ENCODE peak calls at places on chromosomes 1 and 21, in four cellular contexts. W is A549, X is A673, Q is fibroblast of the aortic adventitia. I is an unnamed sample.

GRCh38 chr1:214859647-214860046 is 222.9 kb upstream of the KCNK2 start:
- DNase-seq in X (no peak), Q (no peak), W (no peak), I (no peak)

GRCh38 chr1:100323428-100324106 is 28.7 kb upstream of the CDC14A start:
- DNase-seq in W (no peak), Q (peak; percentile 93), X (no peak), I (no peak)

GRCh38 chr1:62334434-62334833 is 15.2 kb upstream of the KANK4 start:
- DNase-seq in W (no peak), Q (no peak), X (no peak), I (no peak)

GRCh38 chr1:205991237-205991636 is 12.0 kb downstream of the RAB7B start:
- DNase-seq in X (no peak), Q (peak; percentile 70), W (no peak), I (no peak)

GRCh38 chr1:8120693-8121260 is 94.7 kb upstream of the ERRFI1 start:
- DNase-seq in X (no peak), Q (peak; percentile 61), W (no peak), I (no peak)

GRCh38 chr1:156626079-156626438 is 6.8 kb downstream of the HAPLN2 start:
- DNase-seq in X (no peak), Q (no peak), W (no peak), I (no peak)

GRCh38 chr1:110628356-110629105 is 22.4 kb upstream of the KCNA2 start:
- DNase-seq in X (no peak), Q (no peak), W (no peak), I (no peak)

GRCh38 chr1:54559771-54560231 is 11.8 kb downstream of the ACOT11 start:
- DNase-seq in X (no peak), W (no peak), Q (no peak), I (no peak)

GRCh38 chr21:37564924-37565529 is 198.5 kb downstream of the DYRK1A start:
- DNase-seq in Q (no peak), W (no peak), X (no peak), I (no peak)

GRCh38 chr1:169528214-169529067 is 42.7 kb upstream of the SLC19A2 start:
- DNase-seq in X (no peak), W (no peak), Q (no peak), I (no peak)

GRCh38 chr1:53135735-53136114 is 6.7 kb downstream of the SLC1A7 start:
- DNase-seq in W (no peak), Q (peak; percentile 98), X (no peak), I (no peak)

GRCh38 chr21:42570841-42571387 is 57.3 kb downstream of the SLC37A1 start:
- DNase-seq in W (no peak), Q (no peak), X (no peak), I (no peak)

GRCh38 chr1:215132156-215132555 is 49.6 kb downstream of the KCNK2 start:
- DNase-seq in X (no peak), Q (peak; percentile 38), W (no peak), I (peak; percentile 89)

GRCh38 chr1:172180886-172181285 is 239.6 kb upstream of the C1orf105 start:
- DNase-seq in X (peak; percentile 33), Q (peak; percentile 70), W (no peak), I (no peak)

DNA sequence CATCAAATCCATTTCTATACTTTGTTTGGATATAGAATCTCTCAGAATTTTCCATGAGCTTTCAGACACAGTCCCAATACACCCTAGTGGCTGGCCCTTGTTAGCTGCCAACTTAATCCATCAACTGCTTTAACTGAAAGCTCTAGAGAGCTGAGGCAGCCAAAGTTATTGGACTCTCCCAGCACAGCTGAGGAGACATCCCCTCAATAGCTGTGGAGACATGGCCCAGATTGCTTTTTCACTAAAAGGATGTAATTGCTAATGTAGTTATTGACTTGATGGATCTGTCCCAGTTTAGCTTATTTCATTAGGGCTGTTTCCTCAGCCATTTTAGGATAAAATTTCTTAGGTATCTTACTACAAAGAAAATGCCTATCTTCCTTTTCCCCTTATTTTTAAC is 94.8 kb upstream of the PRMT6 start:
- DNase-seq in X (no peak), W (no peak), Q (no peak), I (no peak)
- TF ChIP-seq CTCF in X (no peak), W (no peak), Q (no peak), I (no peak)

DNA sequence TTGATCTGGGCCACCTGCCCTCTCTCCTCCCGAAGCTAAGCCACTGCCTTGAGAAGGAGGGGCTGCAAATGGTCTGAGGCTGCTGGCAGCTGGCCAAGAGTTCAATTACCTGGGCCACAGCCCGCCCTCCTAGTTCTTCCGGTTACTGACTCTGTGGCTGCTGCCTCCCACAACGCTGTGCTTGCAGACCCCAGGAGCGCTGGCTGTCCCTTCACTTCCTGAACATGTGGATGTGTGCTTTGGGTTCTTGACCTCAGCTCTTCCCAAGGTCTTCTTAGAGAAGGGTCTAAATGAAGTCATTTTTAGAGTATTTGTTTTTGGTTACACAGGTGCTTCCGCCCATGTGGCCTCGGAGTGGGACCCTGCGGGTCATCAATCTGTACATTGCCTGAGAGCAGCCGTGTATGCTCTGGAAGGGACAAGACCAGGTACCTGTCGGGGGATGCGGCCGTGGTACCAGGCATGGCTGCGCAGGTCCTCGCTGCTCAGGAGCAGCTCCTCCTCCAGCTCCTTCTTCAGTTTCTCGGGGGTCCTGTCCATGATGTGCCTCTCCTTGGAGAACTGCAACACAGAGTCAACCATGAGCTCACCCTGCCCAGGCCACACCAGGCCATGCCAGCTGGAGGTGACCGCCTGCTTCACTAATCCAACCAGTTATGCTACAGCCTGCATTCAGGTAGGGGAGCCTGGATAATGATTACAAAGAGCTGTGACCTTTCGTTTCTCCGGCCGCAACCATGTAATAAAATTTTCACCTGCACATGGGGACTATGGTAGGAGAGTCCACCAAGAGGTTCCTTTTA is 89.6 kb downstream of the BCAR3 start:
- DNase-seq in W (no peak), Q (no peak), X (no peak), I (no peak)
- H3K4me3 ChIP-seq in W (no peak overlapping the region), Q (no peak overlapping the region), X (no peak overlapping the region), I (peak overlapping the region; percentile 25)

GRCh38 chr1:10908266-10908665 is 104.2 kb upstream of the TARDBP start:
- DNase-seq in X (no peak), Q (no peak), W (no peak), I (no peak)

GRCh38 chr1:10911274-10912166 is 100.9 kb upstream of the TARDBP start:
- DNase-seq in X (no peak), Q (no peak), W (no peak), I (no peak)

GRCh38 chr1:10910490-10911273 is 101.8 kb upstream of the TARDBP start:
- DNase-seq in W (no peak), X (no peak), Q (peak; percentile 16), I (no peak)

GRCh38 chr1:10912441-10912840 is 100.0 kb upstream of the TARDBP start:
- DNase-seq in X (no peak), W (no peak), Q (no peak), I (no peak)

DNA sequence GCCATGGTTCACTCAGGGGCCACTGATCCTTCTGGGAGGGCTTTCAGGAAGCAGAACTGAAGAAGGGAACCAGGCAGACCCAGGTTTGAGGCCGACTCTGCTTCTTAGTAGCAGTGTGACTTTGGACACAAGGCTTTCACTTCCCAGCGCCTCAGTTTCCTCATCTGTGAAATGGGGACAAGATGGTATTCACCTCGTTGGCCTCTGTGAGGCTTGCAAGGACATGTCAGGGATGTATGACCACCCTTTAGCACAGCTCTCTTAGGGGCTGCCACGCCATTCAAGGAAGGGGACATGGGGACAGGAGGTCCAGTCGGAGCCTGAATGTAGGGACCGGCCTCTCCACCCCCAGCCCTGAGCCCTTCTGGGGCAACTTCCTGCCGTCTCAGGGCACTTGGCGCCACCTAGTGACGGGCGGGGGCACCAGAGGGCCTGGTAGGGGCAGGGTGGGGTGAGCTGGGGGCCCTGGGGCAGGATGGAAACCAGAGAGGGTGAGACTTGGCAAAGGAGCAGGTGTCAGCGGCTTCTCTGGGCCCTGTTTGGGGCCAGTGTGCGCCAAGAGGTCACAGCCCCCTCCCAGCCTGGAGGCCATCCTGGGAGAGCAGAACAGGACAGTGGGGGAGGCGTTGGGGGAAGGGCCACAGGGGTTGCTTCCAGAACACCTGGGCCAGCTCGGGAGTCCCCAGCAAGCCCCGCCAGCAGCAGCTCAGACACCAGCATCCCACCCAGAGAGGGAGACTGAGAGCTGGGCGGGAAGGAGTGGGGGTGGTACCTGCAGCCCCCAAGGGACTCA is 102.6 kb upstream of the TARDBP start:
- DNase-seq in W (peak; percentile 46), X (peak; percentile 60), Q (peak; percentile 14), I (no peak)
- TF ChIP-seq CTCF in W (peak; percentile 38), X (peak; percentile 72), Q (peak; percentile 37), I (peak; percentile 58)

DNA sequence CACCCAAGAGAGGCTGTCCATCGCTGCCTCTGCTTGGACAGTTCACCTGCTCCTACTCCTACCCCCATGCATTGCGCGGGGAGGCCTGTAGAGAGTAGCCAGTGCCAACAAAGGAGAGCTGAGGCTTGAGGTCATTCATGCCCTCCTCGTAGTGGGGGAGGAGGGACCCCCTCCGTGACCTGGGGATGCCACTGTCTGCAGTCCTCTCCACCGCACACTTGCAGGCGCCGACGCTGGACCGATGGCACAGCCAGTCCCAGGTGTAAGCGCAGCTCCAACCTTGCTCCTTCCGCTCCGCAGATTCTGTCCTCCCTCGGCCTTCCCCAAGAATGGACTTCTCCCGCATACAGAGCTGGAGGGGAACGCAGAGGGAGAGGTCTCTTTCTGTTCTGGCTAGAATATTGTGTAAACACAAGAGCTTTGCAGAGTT is 672 bp upstream of the PHLDA3 start:
- DNase-seq in W (no peak), Q (no peak), X (no peak), I (no peak)
- H3K4me3 ChIP-seq in W (peak overlapping the region; percentile 80), Q (peak overlapping the region; percentile 98), X (peak overlapping the region; percentile 76), I (peak overlapping the region; percentile 80)

GRCh38 chr1:218751208-218751948 is 406.2 kb downstream of the TGFB2 start:
- DNase-seq in W (no peak), Q (no peak), X (no peak), I (no peak)
- TF ChIP-seq CTCF in W (no peak), Q (no peak), X (no peak), I (no peak)